ENCODE peak calls at places on chromosomes 2 and 18, in six cellular contexts. N, J, P, C, X and I are unnamed samples.

GRCh38 chr2:37350034-37350433 is 5.6 kb downstream of the QPCT start:
- DNase-seq in N (no peak), C (peak; percentile 3), J (no peak), P (no peak), X (no peak), I (no peak)

GRCh38 chr2:44772131-44772530 is 169.4 kb upstream of the SIX3 start:
- DNase-seq in J (no peak), C (no peak), N (no peak), X (no peak), P (no peak), I (no peak)

GRCh38 chr18:378039-378438 is 110.2 kb upstream of the THOC1 start:
- DNase-seq in X (no peak), C (no peak), P (no peak), N (no peak), J (no peak), I (no peak)

GRCh38 chr2:76008001-76008702 is 297.4 kb upstream of the GCFC2 start:
- DNase-seq in N (peak; percentile 26), C (no peak), X (no peak), J (no peak), P (no peak), I (no peak)

GRCh38 chr2:136966485-136966884 is 201.1 kb downstream of the THSD7B start:
- DNase-seq in P (no peak), N (no peak), J (no peak), C (no peak), X (no peak), I (no peak)

GRCh38 chr2:27627963-27628766 is 647 bp downstream of the CCDC121 start:
- DNase-seq in X (peak; percentile 88), C (peak; percentile 96), J (no peak), N (no peak), P (peak; percentile 96), I (no peak)

GRCh38 chr2:224650815-224651439 is 65.2 kb downstream of the CCDC195 start:
- DNase-seq in P (peak; percentile 56), J (no peak), C (peak; percentile 58), X (peak; percentile 13), N (no peak), I (peak; percentile 50)

GRCh38 chr2:18910843-18911242 is 321.5 kb upstream of the NT5C1B start:
- DNase-seq in C (peak; percentile 83), N (no peak), P (peak; percentile 74), J (no peak), X (peak; percentile 12), I (no peak)

GRCh38 chr18:35371412-35372195 is 5.5 kb downstream of the ZNF396 start:
- DNase-seq in J (no peak), N (no peak), X (no peak), P (peak; percentile 79), C (no peak), I (no peak)

GRCh38 chr2:158723311-158723838 is 71.7 kb upstream of the DAPL1 start:
- DNase-seq in P (no peak), J (no peak), C (no peak), X (no peak), N (no peak), I (no peak)

GRCh38 chr2:191165190-191165643 is 14.4 kb upstream of the STAT4 start:
- DNase-seq in N (no peak), X (peak; percentile 41), P (peak; percentile 72), J (no peak), C (peak; percentile 70), I (peak; percentile 35)

GRCh38 chr2:120886534-120886961 is 150.9 kb downstream of the GLI2 start:
- DNase-seq in X (no peak), N (no peak), J (no peak), C (no peak), P (no peak), I (no peak)

GRCh38 chr2:43270461-43270860 is 44.1 kb upstream of the ZFP36L2 start:
- DNase-seq in C (no peak), N (no peak), X (no peak), J (no peak), P (no peak), I (no peak)

GRCh38 chr2:9004338-9005204 is 1.1 kb upstream of the MBOAT2 start:
- DNase-seq in P (peak; percentile 36), J (no peak), N (no peak), C (peak; percentile 31), X (peak; percentile 95), I (no peak)

GRCh38 chr18:30132959-30133358 is 909.6 kb downstream of the DSC3 start:
- DNase-seq in J (no peak), X (no peak), C (no peak), P (no peak), N (no peak), I (no peak)

GRCh38 chr2:95359035-95359434 is 43.5 kb upstream of the FAHD2A start:
- DNase-seq in C (no peak), X (peak; percentile 26), P (peak; percentile 73), J (no peak), N (no peak), I (no peak)

GRCh38 chr2:136167721-136168470 is 49.9 kb upstream of the CXCR4 start:
- DNase-seq in N (no peak), P (no peak), X (no peak), J (no peak), C (no peak), I (no peak)

GRCh38 chr2:192885569-192886160 is 690.9 kb upstream of the TMEFF2 start:
- DNase-seq in X (no peak), J (no peak), N (no peak), C (no peak), P (no peak), I (no peak)

GRCh38 chr18:7237670-7238272 is 6.9 kb downstream of the LRRC30 start:
- DNase-seq in P (no peak), X (no peak), N (no peak), C (no peak), J (no peak), I (no peak)

GRCh38 chr2:240293126-240293864 is 142.2 kb upstream of the GPC1 start:
- DNase-seq in X (no peak), J (no peak), P (no peak), N (peak; percentile 17), C (no peak), I (no peak)

GRCh38 chr2:9805435-9806297 is 37.6 kb upstream of the TAF1B start:
- DNase-seq in J (no peak), P (peak; percentile 84), X (no peak), C (peak; percentile 67), N (no peak), I (no peak)

GRCh38 chr2:180753809-180754761 is 226.3 kb upstream of the UBE2E3 start:
- DNase-seq in P (peak; percentile 82), C (peak; percentile 46), N (no peak), J (no peak), X (no peak), I (no peak)

GRCh38 chr2:241882090-241882625 is 12.6 kb downstream of the RTP5 start:
- DNase-seq in P (no peak), N (no peak), C (peak; percentile 9), X (no peak), J (no peak), I (no peak)

GRCh38 chr2:241885701-241886643 is 16.4 kb downstream of the RTP5 start:
- DNase-seq in N (no peak), X (no peak), P (no peak), C (no peak), J (no peak), I (no peak)

GRCh38 chr2:241886840-241887447 is 17.4 kb downstream of the RTP5 start:
- DNase-seq in X (no peak), P (no peak), C (no peak), N (no peak), J (no peak), I (no peak)

GRCh38 chr2:241887806-241888522 is 18.4 kb downstream of the RTP5 start:
- DNase-seq in P (no peak), C (no peak), X (no peak), J (no peak), N (no peak), I (no peak)

GRCh38 chr2:241884951-241885700 is 15.6 kb downstream of the RTP5 start:
- DNase-seq in J (no peak), X (no peak), C (no peak), N (no peak), P (no peak), I (no peak)
- H3K27ac ChIP-seq in J (no peak overlapping the region), X (no peak overlapping the region), C (no peak overlapping the region), N (no peak overlapping the region), P (no peak overlapping the region), I (no peak overlapping the region)

GRCh38 chr2:71635798-71636197 is 182.4 kb downstream of the DYSF start:
- DNase-seq in P (no peak), C (no peak), X (no peak), N (peak; percentile 9), J (no peak), I (no peak)

GRCh38 chr2:71630110-71630967 is 177.0 kb downstream of the DYSF start:
- DNase-seq in N (no peak), P (no peak), J (no peak), C (no peak), X (no peak), I (no peak)

GRCh38 chr2:71629273-71629672 is 175.9 kb downstream of the DYSF start:
- DNase-seq in C (peak; percentile 59), X (no peak), N (no peak), J (no peak), P (no peak), I (no peak)

GRCh38 chr2:71634571-71634970 is 181.2 kb downstream of the DYSF start:
- DNase-seq in J (no peak), N (no peak), P (no peak), X (no peak), C (no peak), I (no peak)

GRCh38 chr2:71631411-71631931 is 178.1 kb downstream of the DYSF start:
- DNase-seq in J (no peak), N (peak; percentile 24), C (no peak), P (no peak), X (no peak), I (no peak)
- H4K91ac ChIP-seq in J (no peak overlapping the region), N (no peak overlapping the region), C (no peak overlapping the region), P (no peak overlapping the region), X (no peak overlapping the region), I (no peak overlapping the region)

DNA sequence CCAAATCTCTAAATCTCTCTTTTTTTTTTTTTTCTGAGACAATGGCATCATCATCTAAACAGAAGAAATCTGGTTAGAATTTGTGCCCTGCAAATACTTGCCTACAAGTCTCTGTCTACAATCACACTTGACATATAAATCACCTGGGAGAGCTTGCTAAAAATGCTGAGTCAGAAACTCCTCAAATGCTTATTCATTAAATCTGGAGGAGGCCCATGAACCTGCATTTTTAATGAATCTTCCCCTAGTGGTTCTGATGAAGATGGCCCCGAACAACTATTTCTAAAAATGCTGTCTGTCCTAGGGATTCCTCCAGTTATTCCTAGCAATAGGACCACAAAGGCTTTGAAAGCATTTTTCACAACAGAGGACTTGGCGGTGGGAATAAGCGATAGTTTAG is 1.6 kb upstream of the CSRNP3 start:
- DNase-seq in P (no peak), X (no peak), N (no peak), J (no peak), C (no peak), I (no peak)
- H2AFZ ChIP-seq in P (no peak overlapping the region), X (no peak overlapping the region), N (no peak overlapping the region), J (peak overlapping the region; percentile 47), C (no peak overlapping the region), I (peak overlapping the region; percentile 71)

DNA sequence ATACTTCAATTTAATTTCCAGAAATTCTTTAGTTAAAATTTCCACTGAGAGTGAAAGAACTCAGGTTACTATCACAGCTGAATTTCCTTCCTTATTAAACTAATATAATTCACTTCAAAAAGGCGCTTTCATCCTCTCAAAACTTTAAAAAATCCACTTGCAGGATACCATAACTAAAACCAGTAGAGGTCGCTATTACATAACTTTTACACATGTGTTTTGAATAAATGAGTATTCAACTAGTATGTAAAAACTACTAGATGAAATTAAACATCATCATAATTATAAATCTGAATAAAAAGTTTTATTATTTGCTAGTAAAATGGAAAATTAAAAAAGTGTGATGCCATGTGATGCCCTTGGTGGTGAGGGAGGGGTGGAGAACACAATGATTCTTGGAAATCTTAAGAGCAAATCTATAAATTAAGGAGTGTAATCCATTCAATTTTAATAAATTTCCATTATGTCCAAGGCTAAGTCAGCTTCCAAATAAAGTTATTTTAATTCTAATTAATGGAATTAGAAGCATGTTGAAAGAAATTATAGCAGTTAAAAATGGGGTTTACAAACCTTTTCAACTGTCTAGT is 61.4 kb downstream of the SOS1 start:
- DNase-seq in N (no peak), C (peak; percentile 61), J (no peak), X (no peak), P (peak; percentile 69), I (peak; percentile 24)
- H3K27ac ChIP-seq in N (no peak overlapping the region), C (no peak overlapping the region), J (no peak overlapping the region), X (no peak overlapping the region), P (no peak overlapping the region), I (no peak overlapping the region)